ENCODE peak calls at places on chromosomes 3 and 15, in nine cellular contexts. One of them, this sample, is unnamed.

GRCh38 chr3:131602011-131602779 is 99.4 kb upstream of the MRPL3 start:
- DNase-seq in lower lobe of right lung: no peak
- DNase-seq in endothelial cell: no peak
- DNase-seq in AG09309: no peak
- DNase-seq in WTC11: no peak
- DNase-seq in MCF 10A: no peak
- DNase-seq in upper lobe of right lung: no peak
- DNase-seq in nephron progenitor cell: peak
- DNase-seq in psoas muscle: no peak
- DNase-seq in this sample: no peak

GRCh38 chr3:98697225-98697624 is 65.9 kb upstream of the ST3GAL6 start:
- DNase-seq in lower lobe of right lung: no peak
- DNase-seq in endothelial cell: no peak
- DNase-seq in AG09309: no peak
- DNase-seq in WTC11: no peak
- DNase-seq in MCF 10A: no peak
- DNase-seq in upper lobe of right lung: no peak
- DNase-seq in nephron progenitor cell: no peak
- DNase-seq in psoas muscle: no peak
- DNase-seq in this sample: no peak

GRCh38 chr3:126613481-126614187 is 41.3 kb downstream of the TXNRD3 start:
- DNase-seq in lower lobe of right lung: no peak
- DNase-seq in endothelial cell: no peak
- DNase-seq in AG09309: no peak
- DNase-seq in WTC11: no peak
- DNase-seq in MCF 10A: no peak
- DNase-seq in upper lobe of right lung: no peak
- DNase-seq in nephron progenitor cell: no peak
- DNase-seq in psoas muscle: no peak
- DNase-seq in this sample: no peak

GRCh38 chr3:168162172-168162571 is 66.4 kb upstream of the GOLIM4 start:
- DNase-seq in lower lobe of right lung: no peak
- DNase-seq in endothelial cell: no peak
- DNase-seq in AG09309: peak
- DNase-seq in WTC11: no peak
- DNase-seq in MCF 10A: no peak
- DNase-seq in upper lobe of right lung: no peak
- DNase-seq in nephron progenitor cell: no peak
- DNase-seq in psoas muscle: no peak
- DNase-seq in this sample: no peak

GRCh38 chr3:154304936-154305335 is 19.4 kb downstream of the DHX36 start:
- DNase-seq in lower lobe of right lung: no peak
- DNase-seq in endothelial cell: no peak
- DNase-seq in AG09309: no peak
- DNase-seq in WTC11: no peak
- DNase-seq in MCF 10A: no peak
- DNase-seq in upper lobe of right lung: no peak
- DNase-seq in nephron progenitor cell: no peak
- DNase-seq in psoas muscle: no peak
- DNase-seq in this sample: no peak

GRCh38 chr3:107366766-107367165 is 10.5 kb upstream of the CCDC54 start:
- DNase-seq in lower lobe of right lung: no peak
- DNase-seq in endothelial cell: no peak
- DNase-seq in AG09309: no peak
- DNase-seq in WTC11: peak
- DNase-seq in MCF 10A: peak
- DNase-seq in upper lobe of right lung: no peak
- DNase-seq in nephron progenitor cell: no peak
- DNase-seq in psoas muscle: no peak
- DNase-seq in this sample: no peak

GRCh38 chr3:98972155-98972554 is 70.7 kb upstream of the DCBLD2 start:
- DNase-seq in lower lobe of right lung: no peak
- DNase-seq in endothelial cell: no peak
- DNase-seq in AG09309: peak
- DNase-seq in WTC11: no peak
- DNase-seq in MCF 10A: peak
- DNase-seq in upper lobe of right lung: no peak
- DNase-seq in nephron progenitor cell: no peak
- DNase-seq in psoas muscle: no peak
- DNase-seq in this sample: no peak

GRCh38 chr3:129058441-129059194 is 2.0 kb upstream of the GP9 start:
- DNase-seq in lower lobe of right lung: peak
- DNase-seq in endothelial cell: no peak
- DNase-seq in AG09309: no peak
- DNase-seq in WTC11: no peak
- DNase-seq in MCF 10A: peak
- DNase-seq in upper lobe of right lung: no peak
- DNase-seq in nephron progenitor cell: no peak
- DNase-seq in psoas muscle: no peak
- DNase-seq in this sample: no peak

GRCh38 chr15:69810441-69811071 is 287.2 kb downstream of the TLE3 start:
- DNase-seq in lower lobe of right lung: no peak
- DNase-seq in endothelial cell: no peak
- DNase-seq in AG09309: no peak
- DNase-seq in WTC11: no peak
- DNase-seq in MCF 10A: no peak
- DNase-seq in upper lobe of right lung: no peak
- DNase-seq in nephron progenitor cell: no peak
- DNase-seq in psoas muscle: peak
- DNase-seq in this sample: no peak

GRCh38 chr15:81887913-81888312 is 157.9 kb downstream of the MEX3B start:
- DNase-seq in lower lobe of right lung: no peak
- DNase-seq in endothelial cell: no peak
- DNase-seq in AG09309: peak
- DNase-seq in WTC11: no peak
- DNase-seq in MCF 10A: peak
- DNase-seq in upper lobe of right lung: no peak
- DNase-seq in nephron progenitor cell: no peak
- DNase-seq in psoas muscle: no peak
- DNase-seq in this sample: no peak

GRCh38 chr3:109188726-109189125 is 52.2 kb downstream of the C3orf85 start:
- DNase-seq in lower lobe of right lung: no peak
- DNase-seq in endothelial cell: no peak
- DNase-seq in AG09309: no peak
- DNase-seq in WTC11: no peak
- DNase-seq in MCF 10A: no peak
- DNase-seq in upper lobe of right lung: no peak
- DNase-seq in nephron progenitor cell: peak
- DNase-seq in psoas muscle: no peak
- DNase-seq in this sample: peak

GRCh38 chr3:194167873-194168272 is 31.9 kb downstream of the HES1 start:
- DNase-seq in lower lobe of right lung: no peak
- DNase-seq in endothelial cell: no peak
- DNase-seq in AG09309: no peak
- DNase-seq in WTC11: no peak
- DNase-seq in MCF 10A: no peak
- DNase-seq in upper lobe of right lung: no peak
- DNase-seq in nephron progenitor cell: no peak
- DNase-seq in psoas muscle: no peak
- DNase-seq in this sample: no peak

GRCh38 chr3:194167480-194167862 is 31.5 kb downstream of the HES1 start:
- DNase-seq in lower lobe of right lung: no peak
- DNase-seq in endothelial cell: no peak
- DNase-seq in AG09309: no peak
- DNase-seq in WTC11: no peak
- DNase-seq in MCF 10A: no peak
- DNase-seq in upper lobe of right lung: no peak
- DNase-seq in nephron progenitor cell: no peak
- DNase-seq in psoas muscle: no peak
- DNase-seq in this sample: no peak

GRCh38 chr3:194166682-194167479 is 30.9 kb downstream of the HES1 start:
- DNase-seq in lower lobe of right lung: no peak
- DNase-seq in endothelial cell: no peak
- DNase-seq in AG09309: no peak
- DNase-seq in WTC11: no peak
- DNase-seq in MCF 10A: no peak
- DNase-seq in upper lobe of right lung: no peak
- DNase-seq in nephron progenitor cell: no peak
- DNase-seq in psoas muscle: no peak
- DNase-seq in this sample: no peak

GRCh38 chr3:194163697-194164096 is 27.7 kb downstream of the HES1 start:
- DNase-seq in lower lobe of right lung: no peak
- DNase-seq in endothelial cell: no peak
- DNase-seq in AG09309: no peak
- DNase-seq in WTC11: no peak
- DNase-seq in MCF 10A: no peak
- DNase-seq in upper lobe of right lung: no peak
- DNase-seq in nephron progenitor cell: no peak
- DNase-seq in psoas muscle: no peak
- DNase-seq in this sample: no peak

DNA sequence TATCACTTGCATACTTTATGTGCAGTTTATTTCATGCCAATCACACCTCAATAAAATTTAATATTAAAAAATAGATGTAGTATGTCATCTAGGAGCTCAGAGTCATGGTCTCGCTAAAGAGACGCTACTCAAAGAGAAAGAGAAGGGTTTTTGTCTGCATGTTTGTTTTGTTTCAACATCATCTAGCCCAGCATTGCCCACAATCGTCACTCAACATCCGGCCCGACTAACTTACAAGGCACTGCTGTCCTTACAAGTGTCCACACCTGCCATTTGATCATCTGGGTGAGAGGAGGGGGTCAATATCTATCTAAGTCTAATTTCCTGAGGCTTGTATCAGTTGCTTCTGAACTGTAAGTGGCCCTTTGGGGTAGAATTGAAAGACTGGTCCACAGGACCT is 29.7 kb downstream of the HES1 start:
- DNase-seq in lower lobe of right lung: no peak
- DNase-seq in endothelial cell: no peak
- DNase-seq in AG09309: no peak
- DNase-seq in WTC11: no peak
- DNase-seq in MCF 10A: no peak
- DNase-seq in upper lobe of right lung: no peak
- DNase-seq in nephron progenitor cell: no peak
- DNase-seq in psoas muscle: no peak
- DNase-seq in this sample: no peak
- TF ChIP-seq CTCF in lower lobe of right lung: no peak
- TF ChIP-seq CTCF in endothelial cell: no peak
- TF ChIP-seq CTCF in AG09309: no peak
- TF ChIP-seq CTCF in WTC11: no peak
- TF ChIP-seq CTCF in MCF 10A: no peak
- TF ChIP-seq CTCF in upper lobe of right lung: no peak
- TF ChIP-seq CTCF in nephron progenitor cell: no peak
- TF ChIP-seq CTCF in psoas muscle: no peak
- TF ChIP-seq CTCF in this sample: no peak

DNA sequence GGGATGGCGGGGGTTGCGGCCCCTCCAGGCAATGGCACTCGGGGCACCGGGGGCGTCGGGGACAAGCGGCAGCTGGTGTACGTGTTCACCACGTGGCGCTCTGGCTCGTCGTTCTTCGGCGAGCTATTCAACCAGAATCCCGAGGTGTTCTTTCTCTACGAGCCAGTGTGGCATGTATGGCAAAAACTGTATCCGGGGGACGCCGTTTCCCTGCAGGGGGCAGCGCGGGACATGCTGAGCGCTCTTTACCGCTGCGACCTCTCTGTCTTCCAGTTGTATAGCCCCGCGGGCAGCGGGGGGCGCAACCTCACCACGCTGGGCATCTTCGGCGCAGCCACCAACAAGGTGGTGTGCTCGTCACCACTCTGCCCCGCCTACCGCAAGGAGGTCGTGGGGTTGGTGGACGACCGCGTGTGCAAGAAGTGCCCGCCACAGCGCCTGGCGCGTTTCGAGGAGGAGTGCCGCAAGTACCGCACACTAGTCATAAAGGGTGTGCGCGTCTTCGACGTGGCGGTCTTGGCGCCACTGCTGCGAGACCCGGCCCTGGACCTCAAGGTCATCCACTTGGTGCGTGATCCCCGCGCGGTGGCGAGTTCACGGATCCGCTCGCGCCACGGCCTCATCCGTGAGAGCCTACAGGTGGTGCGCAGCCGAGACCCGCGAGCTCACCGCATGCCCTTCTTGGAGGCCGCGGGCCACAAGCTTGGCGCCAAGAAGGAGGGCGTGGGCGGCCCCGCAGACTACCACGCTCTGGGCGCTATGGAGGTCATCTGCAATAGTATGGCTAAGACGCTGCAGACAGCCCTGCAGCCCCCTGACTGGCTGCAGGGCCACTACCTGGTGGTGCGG is 1.9 kb downstream of the CHST2 start:
- DNase-seq in lower lobe of right lung: peak
- DNase-seq in endothelial cell: peak
- DNase-seq in AG09309: no peak
- DNase-seq in WTC11: peak
- DNase-seq in MCF 10A: peak
- DNase-seq in upper lobe of right lung: peak
- DNase-seq in nephron progenitor cell: peak
- DNase-seq in psoas muscle: peak
- DNase-seq in this sample: peak
- TF ChIP-seq CTCF in lower lobe of right lung: peak
- TF ChIP-seq CTCF in endothelial cell: peak
- TF ChIP-seq CTCF in AG09309: peak
- TF ChIP-seq CTCF in WTC11: peak
- TF ChIP-seq CTCF in MCF 10A: no peak
- TF ChIP-seq CTCF in upper lobe of right lung: peak
- TF ChIP-seq CTCF in nephron progenitor cell: peak
- TF ChIP-seq CTCF in psoas muscle: no peak
- TF ChIP-seq CTCF in this sample: peak

DNA sequence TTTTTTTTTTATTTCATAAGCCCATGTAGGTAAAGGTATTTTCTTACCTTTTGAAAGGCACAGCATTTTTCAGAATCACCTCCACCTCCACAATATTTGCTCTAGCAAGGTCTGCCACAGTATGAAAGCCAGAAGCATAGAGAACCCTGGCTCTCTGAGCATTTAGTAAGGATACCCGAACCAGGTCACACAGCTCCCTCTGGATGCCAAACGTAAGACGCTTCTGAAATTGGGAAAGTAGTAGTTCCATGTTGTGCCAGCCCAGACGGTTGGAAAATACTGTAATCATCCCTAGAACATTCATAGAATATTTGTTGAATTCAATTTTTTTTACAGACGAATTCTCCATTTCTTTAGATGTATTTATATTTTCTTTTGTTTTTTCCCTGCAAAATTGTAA is 52.4 kb downstream of the POLQ start:
- DNase-seq in lower lobe of right lung: no peak
- DNase-seq in endothelial cell: no peak
- DNase-seq in AG09309: no peak
- DNase-seq in WTC11: no peak
- DNase-seq in MCF 10A: no peak
- DNase-seq in upper lobe of right lung: no peak
- DNase-seq in nephron progenitor cell: no peak
- DNase-seq in psoas muscle: no peak
- DNase-seq in this sample: no peak
- TF ChIP-seq CTCF in lower lobe of right lung: no peak
- TF ChIP-seq CTCF in endothelial cell: no peak
- TF ChIP-seq CTCF in AG09309: peak
- TF ChIP-seq CTCF in WTC11: no peak
- TF ChIP-seq CTCF in MCF 10A: no peak
- TF ChIP-seq CTCF in upper lobe of right lung: no peak
- TF ChIP-seq CTCF in nephron progenitor cell: peak
- TF ChIP-seq CTCF in psoas muscle: no peak
- TF ChIP-seq CTCF in this sample: no peak

GRCh38 chr3:43260412-43260811 is 25.9 kb upstream of the SNRK start:
- DNase-seq in lower lobe of right lung: no peak
- DNase-seq in endothelial cell: no peak
- DNase-seq in AG09309: no peak
- DNase-seq in WTC11: no peak
- DNase-seq in MCF 10A: no peak
- DNase-seq in upper lobe of right lung: no peak
- DNase-seq in nephron progenitor cell: no peak
- DNase-seq in psoas muscle: no peak
- DNase-seq in this sample: no peak
- TF ChIP-seq CTCF in lower lobe of right lung: no peak
- TF ChIP-seq CTCF in endothelial cell: no peak
- TF ChIP-seq CTCF in AG09309: peak
- TF ChIP-seq CTCF in WTC11: no peak
- TF ChIP-seq CTCF in MCF 10A: no peak
- TF ChIP-seq CTCF in upper lobe of right lung: no peak
- TF ChIP-seq CTCF in nephron progenitor cell: no peak
- TF ChIP-seq CTCF in psoas muscle: no peak
- TF ChIP-seq CTCF in this sample: no peak

GRCh38 chr3:71689305-71689704 is 35.9 kb downstream of the EIF4E3 start:
- DNase-seq in lower lobe of right lung: no peak
- DNase-seq in endothelial cell: no peak
- DNase-seq in AG09309: no peak
- DNase-seq in WTC11: no peak
- DNase-seq in MCF 10A: peak
- DNase-seq in upper lobe of right lung: no peak
- DNase-seq in nephron progenitor cell: no peak
- DNase-seq in psoas muscle: no peak
- DNase-seq in this sample: no peak
- TF ChIP-seq CTCF in lower lobe of right lung: no peak
- TF ChIP-seq CTCF in endothelial cell: no peak
- TF ChIP-seq CTCF in AG09309: no peak
- TF ChIP-seq CTCF in WTC11: no peak
- TF ChIP-seq CTCF in MCF 10A: no peak
- TF ChIP-seq CTCF in upper lobe of right lung: no peak
- TF ChIP-seq CTCF in nephron progenitor cell: no peak
- TF ChIP-seq CTCF in psoas muscle: no peak
- TF ChIP-seq CTCF in this sample: no peak